ENCODE peak calls at places on chromosome X, in eight cellular contexts. H is DND-41, G is progenitor cell of endocrine pancreas, J is heart left ventricle, E is esophagus squamous epithelium, N is lung, F is neural crest cell, L is lower leg skin. Y is an unnamed sample.

GRCh38 chrX:37383313-37383712 is 34.1 kb downstream of the PRRG1 start:
- DNase-seq in N (no peak), H (no peak), G (no peak), F (no peak), E (no peak), J (no peak), L (no peak), Y (no peak)

GRCh38 chrX:121236040-121236439 is 188.6 kb downstream of the GLUD2 start:
- DNase-seq in E (no peak), J (no peak), L (no peak), G (no peak), N (no peak), F (no peak), H (no peak), Y (no peak)

GRCh38 chrX:130746709-130747347 is 156.2 kb downstream of the ENOX2 start:
- DNase-seq in N (no peak), H (no peak), J (no peak), E (no peak), L (no peak), F (no peak), G (no peak), Y (no peak)

GRCh38 chrX:1491851-1492349 is 39.2 kb upstream of the ASMTL start:
- DNase-seq in F (peak; percentile 34), J (no peak), E (no peak), N (no peak), G (peak; percentile 22), H (peak; percentile 73), L (peak; percentile 58), Y (peak; percentile 37)

GRCh38 chrX:121260568-121261240 is 213.3 kb downstream of the GLUD2 start:
- DNase-seq in J (no peak), N (no peak), L (no peak), G (no peak), F (no peak), H (no peak), E (no peak), Y (peak; percentile 2)

GRCh38 chrX:22541926-22542325 is 269.2 kb downstream of the CBLL2 start:
- DNase-seq in H (no peak), L (no peak), G (no peak), N (no peak), J (no peak), F (no peak), E (no peak), Y (no peak)

GRCh38 chrX:64867217-64867616 is 109.0 kb downstream of the ZC4H2 start:
- DNase-seq in E (no peak), F (no peak), L (no peak), G (no peak), J (no peak), H (no peak), N (no peak), Y (no peak)

GRCh38 chrX:53374222-53374820 is 48.1 kb downstream of the SMC1A start:
- DNase-seq in E (no peak), N (no peak), F (no peak), H (no peak), L (no peak), J (no peak), G (no peak), Y (no peak)

GRCh38 chrX:73561791-73562190 is 1.2 kb upstream of the CHIC1 start:
- DNase-seq in E (no peak), N (no peak), J (no peak), L (no peak), G (no peak), H (no peak), F (no peak), Y (no peak)

GRCh38 chrX:9604111-9604907 is 139.5 kb downstream of the TBL1X start:
- DNase-seq in G (no peak), H (no peak), N (no peak), J (peak; percentile 67), F (no peak), E (no peak), L (peak; percentile 86), Y (no peak)

GRCh38 chrX:39758791-39759525 is 338.8 kb downstream of the BCOR start:
- DNase-seq in N (no peak), L (no peak), E (no peak), F (no peak), H (no peak), J (peak; percentile 51), G (no peak), Y (no peak)

GRCh38 chrX:85365370-85365995 is 14.0 kb downstream of the POF1B start:
- DNase-seq in J (no peak), E (no peak), N (no peak), G (no peak), F (no peak), H (no peak), L (no peak), Y (no peak)

GRCh38 chrX:100830547-100830946 is 10.4 kb downstream of the CSTF2 start:
- DNase-seq in F (no peak), G (no peak), E (no peak), L (no peak), N (no peak), J (no peak), H (no peak), Y (no peak)

GRCh38 chrX:151752847-151753246 is 18.3 kb downstream of the CNGA2 start:
- DNase-seq in F (no peak), J (no peak), E (no peak), N (no peak), L (peak; percentile 72), G (no peak), H (no peak), Y (no peak)

GRCh38 chrX:2767631-2768455 is 16.0 kb downstream of the XG start:
- DNase-seq in L (peak; percentile 95), H (no peak), E (no peak), F (no peak), J (peak; percentile 39), G (no peak), N (peak; percentile 54), Y (no peak)

DNA sequence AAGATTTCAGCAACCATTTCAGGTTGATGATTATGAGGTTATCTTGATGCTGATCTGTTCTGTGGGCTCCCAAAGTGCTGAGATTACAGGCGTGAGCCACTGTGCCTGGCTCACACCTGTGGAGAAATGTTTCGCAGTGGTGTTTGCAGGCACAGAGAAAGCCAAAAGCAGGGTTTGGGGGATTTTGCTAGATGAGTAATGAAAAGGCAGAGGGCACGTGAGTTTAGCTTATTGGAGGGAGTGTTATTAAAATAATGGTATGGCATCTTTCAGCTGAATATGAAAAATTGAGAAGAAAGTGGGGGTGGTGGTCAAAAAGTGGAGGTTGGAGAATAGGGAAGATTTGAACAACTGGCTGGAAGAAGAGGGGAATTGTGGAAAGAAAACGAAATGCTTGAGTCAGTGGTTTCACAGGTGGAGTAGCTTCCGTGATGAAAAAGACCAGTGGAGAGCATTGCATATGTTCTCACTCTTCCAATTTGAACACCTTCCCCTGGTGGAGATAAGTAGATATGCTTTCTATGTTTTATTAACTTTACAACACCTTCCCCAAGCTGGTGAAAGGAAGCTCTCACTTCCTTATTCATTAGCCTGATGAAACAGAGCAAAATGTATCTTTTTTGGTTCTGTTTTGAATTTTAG is 1.1 kb upstream of the CHST7 start:
- DNase-seq in N (no peak), E (no peak), J (no peak), H (no peak), F (no peak), L (peak; percentile 5), G (no peak), Y (no peak)
- TF ChIP-seq CTCF in N (no peak), E (no peak), J (no peak), H (peak; percentile 21), F (peak; percentile 13), L (no peak), G (no peak), Y (no peak)

DNA sequence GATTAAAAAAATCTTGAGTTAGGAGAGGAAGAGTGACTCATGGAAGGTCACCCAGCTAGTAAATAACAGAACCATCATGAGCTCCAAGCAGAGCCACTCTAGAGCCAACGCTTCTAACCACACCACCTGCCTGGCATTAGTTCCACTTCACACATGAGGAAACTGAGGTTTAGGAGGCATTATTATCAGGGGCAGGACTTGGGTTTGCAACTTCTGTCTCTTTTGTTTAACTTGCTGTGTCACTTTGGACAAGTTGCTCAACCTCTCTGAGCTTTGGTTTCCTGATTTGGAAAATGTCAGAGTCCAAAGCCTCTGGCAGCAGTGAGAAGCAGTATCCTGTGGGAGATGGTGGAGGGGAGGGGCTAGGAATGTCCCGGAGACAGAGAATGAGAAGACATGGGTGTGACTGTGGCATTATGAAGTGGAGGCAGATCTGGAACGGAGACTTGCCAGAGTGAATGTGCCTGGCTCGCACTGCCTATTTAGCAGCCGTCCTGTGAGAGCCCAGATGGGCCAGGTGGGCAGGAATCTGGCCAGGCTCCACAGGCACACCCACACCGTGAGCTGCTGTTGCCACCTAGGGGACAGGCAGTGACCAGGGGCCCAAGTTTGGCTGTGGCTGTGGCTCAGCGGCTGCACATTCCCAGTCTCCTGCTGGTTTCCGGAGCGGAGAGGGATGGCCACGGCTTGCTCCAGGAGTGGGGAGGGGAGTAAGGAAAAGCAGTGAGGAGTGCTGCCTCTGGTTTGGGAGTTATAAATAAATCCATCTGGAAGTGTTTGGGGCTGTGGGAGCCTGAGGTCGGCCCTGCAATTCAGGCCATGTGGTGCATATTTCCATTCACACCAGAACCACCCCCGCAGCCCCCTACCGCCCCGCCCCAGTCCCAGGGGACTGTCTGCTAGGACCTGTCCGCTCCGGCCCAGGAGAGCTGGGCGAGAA is 93.4 kb downstream of the NHSL2 start:
- DNase-seq in J (peak; percentile 55), N (no peak), F (no peak), G (no peak), E (no peak), H (no peak), L (peak; percentile 83), Y (no peak)
- TF ChIP-seq CTCF in J (no peak), N (no peak), F (peak; percentile 34), G (peak; percentile 46), E (no peak), H (no peak), L (no peak), Y (peak; percentile 7)

DNA sequence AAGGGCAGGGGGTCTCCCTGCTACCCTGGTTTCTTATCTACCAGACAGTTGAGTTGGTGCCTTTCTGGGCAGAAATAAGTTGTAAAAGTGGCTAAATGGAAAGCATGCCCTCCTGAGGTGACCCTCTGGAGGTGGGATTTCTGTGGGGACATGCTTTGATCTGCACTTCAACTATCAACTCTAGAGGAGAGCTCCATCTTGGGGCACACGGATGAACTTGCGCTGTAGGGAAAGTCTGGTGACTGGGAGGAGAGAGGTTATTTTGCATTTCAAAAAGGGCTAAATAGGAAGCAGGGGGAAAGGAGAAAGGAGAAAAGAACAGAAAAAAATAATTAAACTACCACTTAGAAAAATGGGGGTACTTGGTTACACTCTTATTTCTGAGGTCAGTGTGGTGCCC is 12.7 kb upstream of the RHOXF2B start:
- DNase-seq in G (no peak), L (no peak), F (no peak), E (no peak), J (no peak), H (no peak), N (no peak), Y (no peak)
- TF ChIP-seq CTCF in G (no peak), L (no peak), F (no peak), E (no peak), J (no peak), H (peak; percentile 16), N (no peak), Y (no peak)

DNA sequence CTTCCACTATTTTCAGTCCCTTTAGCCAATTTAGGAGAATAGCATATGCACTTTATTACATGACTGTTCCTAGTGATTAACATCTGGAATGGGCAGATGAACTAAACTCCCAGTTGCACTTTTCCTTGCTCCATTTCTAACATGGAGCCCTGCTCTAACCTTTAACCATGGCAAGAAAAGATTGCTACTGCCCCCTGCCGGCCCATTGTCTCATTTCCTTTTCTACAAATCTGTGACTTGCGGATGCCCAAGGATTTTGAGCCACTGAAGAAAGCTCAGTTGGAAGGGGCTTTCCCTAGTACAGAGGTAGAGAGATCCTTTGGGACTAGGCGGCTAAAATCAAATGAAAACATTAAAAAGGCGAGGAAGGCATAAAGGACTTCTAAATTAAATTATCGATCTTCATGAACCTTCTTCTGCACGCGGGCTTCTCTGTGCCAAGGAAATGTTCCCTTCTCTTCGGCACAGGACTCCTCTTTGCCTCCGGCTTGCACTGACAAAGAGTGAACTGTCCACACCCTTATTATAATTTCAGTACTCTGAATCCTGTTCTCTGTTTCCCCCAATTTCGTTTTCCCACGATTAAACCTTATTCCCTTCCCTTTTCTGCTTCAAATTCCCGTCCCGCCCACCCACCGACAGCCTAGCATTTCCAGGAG is 578 bp upstream of the GLRA2 start:
- DNase-seq in F (peak; percentile 72), H (peak; percentile 59), L (peak; percentile 88), E (no peak), J (peak; percentile 28), N (peak; percentile 39), G (peak; percentile 54), Y (peak; percentile 1)
- TF ChIP-seq CTCF in F (peak; percentile 70), H (peak; percentile 65), L (no peak), E (peak; percentile 44), J (peak; percentile 21), N (no peak), G (peak; percentile 61), Y (peak; percentile 48)